ENCODE peak calls at places on chromosome 16, in four cellular contexts. M is GM12891, S is K562, C is GM12878. Y is an unnamed sample.

GRCh38 chr16:4970010-4970409 is 11.9 kb downstream of the SEC14L5 start:
- DNase-seq in M (no peak), S (no peak), C (no peak), Y (no peak)

GRCh38 chr16:22638393-22639206 is 127.9 kb downstream of the NPIPB5 start:
- DNase-seq in M (no peak), S (no peak), C (no peak), Y (peak)

GRCh38 chr16:17951273-17951845 is 385.2 kb downstream of the NPIPA8 start:
- DNase-seq in M (no peak), S (no peak), C (no peak), Y (no peak)

GRCh38 chr16:70685938-70686375 is at the start of gene MTSS2:
- DNase-seq in M (peak), S (peak), C (no peak), Y (no peak)

GRCh38 chr16:19118938-19119431 is 5.2 kb downstream of the ITPRIPL2 start:
- DNase-seq in M (no peak), S (peak), C (no peak), Y (peak)

GRCh38 chr16:70689970-70690905 is 4.4 kb upstream of the MTSS2 start:
- DNase-seq in M (no peak), S (no peak), C (no peak), Y (no peak)

GRCh38 chr16:53090591-53091507 is 36.1 kb downstream of the CHD9 start:
- DNase-seq in M (no peak), S (no peak), C (peak), Y (peak)

GRCh38 chr16:56994311-56994710 is 5.0 kb downstream of the NLRC5 start:
- DNase-seq in M (no peak), S (no peak), C (no peak), Y (no peak)

GRCh38 chr16:68077866-68078725 is 7.1 kb upstream of the NFATC3 start:
- DNase-seq in M (no peak), S (no peak), C (no peak), Y (no peak)

GRCh38 chr16:64745275-64745674 is 376.6 kb downstream of the CDH11 start:
- DNase-seq in M (no peak), S (no peak), C (no peak), Y (no peak)

GRCh38 chr16:64742560-64742959 is 379.3 kb downstream of the CDH11 start:
- DNase-seq in M (no peak), S (no peak), C (no peak), Y (no peak)

GRCh38 chr16:64736887-64737286 is 385.0 kb downstream of the CDH11 start:
- DNase-seq in M (no peak), S (no peak), C (no peak), Y (no peak)

GRCh38 chr16:64738321-64738960 is 383.4 kb downstream of the CDH11 start:
- DNase-seq in M (no peak), S (no peak), C (no peak), Y (no peak)

DNA sequence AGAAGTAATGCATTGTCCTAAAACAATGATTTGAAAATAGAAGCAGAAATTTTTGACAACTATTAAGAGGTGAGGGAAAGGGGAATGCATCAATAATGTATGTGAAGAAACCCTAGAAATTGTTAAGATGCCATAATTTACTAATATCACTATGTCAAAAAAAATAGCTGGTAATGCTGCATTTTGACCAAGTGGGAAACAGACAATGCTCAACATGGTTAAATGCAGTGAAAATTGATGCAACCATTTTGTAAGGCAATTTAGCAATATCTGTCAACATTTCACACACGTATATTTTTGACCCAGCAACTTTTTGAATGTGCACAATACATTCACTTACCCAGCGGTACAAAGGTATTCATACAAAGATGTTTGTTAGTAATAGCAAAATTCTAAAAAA is 381.6 kb downstream of the CDH11 start:
- DNase-seq in M (no peak), S (no peak), C (no peak), Y (no peak)
- TF ChIP-seq SPI1 in M (no peak), S (no peak), C (no peak), Y (no peak)

DNA sequence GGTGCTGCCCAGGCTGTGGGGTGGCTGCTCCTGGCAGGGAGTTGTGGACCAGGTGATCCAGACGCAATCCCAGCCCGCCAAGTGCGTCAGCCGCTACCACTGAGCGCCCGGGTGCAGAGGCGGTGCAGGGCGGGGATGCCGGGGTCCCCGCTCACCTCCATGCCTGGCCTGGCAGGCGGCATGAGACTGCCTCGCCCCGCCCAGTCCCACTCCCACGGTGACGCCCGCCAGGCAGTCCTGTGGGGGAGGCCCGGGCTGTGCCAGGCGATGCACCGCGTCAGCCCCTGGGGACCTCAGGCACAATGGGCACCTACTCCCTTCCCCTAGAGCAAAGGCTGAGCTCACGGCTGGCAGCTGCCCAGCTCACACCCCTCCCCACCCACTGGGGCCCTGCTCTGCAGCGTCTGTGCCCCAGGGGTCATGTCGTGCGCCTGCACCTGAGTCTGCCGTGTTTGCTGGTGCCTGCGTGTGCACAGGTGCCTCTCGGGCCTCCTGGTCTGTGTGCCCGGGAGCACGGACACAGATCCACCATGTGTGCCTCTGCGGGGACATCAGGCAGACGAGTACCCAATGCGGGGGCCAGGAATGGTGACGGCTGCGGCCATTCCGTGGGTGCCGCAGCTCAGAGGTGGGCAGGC is 5.3 kb downstream of the RPUSD1 start:
- DNase-seq in M (no peak), S (no peak), C (no peak), Y (no peak)
- TF ChIP-seq SPI1 in M (no peak), S (no peak), C (no peak), Y (no peak)

GRCh38 chr16:88456356-88457292 is 3.5 kb downstream of the ZFPM1 start:
- DNase-seq in M (no peak), S (no peak), C (no peak), Y (no peak)

GRCh38 chr16:88458039-88458772 is 5.1 kb downstream of the ZFPM1 start:
- DNase-seq in M (no peak), S (no peak), C (no peak), Y (no peak)

GRCh38 chr16:88453621-88454314 is 688 bp downstream of the ZFPM1 start:
- DNase-seq in M (no peak), S (peak), C (no peak), Y (no peak)

GRCh38 chr16:88454315-88455057 is 1.4 kb downstream of the ZFPM1 start:
- DNase-seq in M (no peak), S (no peak), C (no peak), Y (no peak)

GRCh38 chr16:88455610-88456355 is 2.7 kb downstream of the ZFPM1 start:
- DNase-seq in M (peak), S (peak), C (peak), Y (no peak)
- TF ChIP-seq SPI1 in M (no peak), S (no peak), C (peak), Y (no peak)

GRCh38 chr16:82016268-82016667 is 5.0 kb upstream of the SDR42E1 start:
- DNase-seq in M (no peak), S (peak), C (no peak), Y (no peak)
- TF ChIP-seq SPI1 in M (no peak), S (no peak), C (no peak), Y (no peak)

GRCh38 chr16:75111514-75112280 is 4.9 kb downstream of the LDHD start:
- DNase-seq in M (no peak), S (no peak), C (no peak), Y (no peak)
- TF ChIP-seq SPI1 in M (no peak), S (peak), C (no peak), Y (no peak)

GRCh38 chr16:80040814-80041213 is 440.3 kb upstream of the MAF start:
- DNase-seq in M (no peak), S (no peak), C (no peak), Y (no peak)

GRCh38 chr16:80040413-80040812 is 439.9 kb upstream of the MAF start:
- DNase-seq in M (no peak), S (no peak), C (no peak), Y (no peak)

GRCh38 chr16:80041399-80041798 is 440.9 kb upstream of the MAF start:
- DNase-seq in M (no peak), S (no peak), C (no peak), Y (no peak)

GRCh38 chr16:80038566-80038965 is 438.0 kb upstream of the MAF start:
- DNase-seq in M (no peak), S (no peak), C (no peak), Y (no peak)

DNA sequence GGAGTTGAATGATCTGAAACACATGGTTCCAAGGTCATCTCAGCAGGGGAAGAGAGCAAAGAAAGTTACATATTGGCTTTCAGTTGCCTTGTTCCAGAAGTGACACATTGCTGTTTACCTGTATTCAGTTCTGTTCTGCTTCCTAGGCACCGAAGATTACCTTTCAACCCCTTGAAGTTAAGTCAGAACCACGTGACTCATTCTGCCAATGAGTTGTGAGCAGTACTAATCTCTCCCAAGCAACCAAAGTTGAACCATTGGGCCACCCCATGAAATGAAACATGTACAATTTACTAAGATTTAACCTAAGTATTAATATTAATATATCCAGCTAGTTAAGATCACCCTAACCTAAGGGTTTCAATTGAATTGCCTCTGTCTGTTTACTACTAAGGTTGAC is 439.2 kb upstream of the MAF start:
- DNase-seq in M (no peak), S (no peak), C (no peak), Y (no peak)
- TF ChIP-seq SPI1 in M (no peak), S (no peak), C (no peak), Y (no peak)

GRCh38 chr16:89370601-89371000 is 119.8 kb downstream of the ANKRD11 start:
- DNase-seq in M (no peak), S (no peak), C (no peak), Y (no peak)

GRCh38 chr16:89367538-89368059 is 122.8 kb downstream of the ANKRD11 start:
- DNase-seq in M (no peak), S (no peak), C (no peak), Y (no peak)

GRCh38 chr16:89370081-89370511 is 120.3 kb downstream of the ANKRD11 start:
- DNase-seq in M (no peak), S (no peak), C (no peak), Y (no peak)

GRCh38 chr16:89369266-89369895 is 121.0 kb downstream of the ANKRD11 start:
- DNase-seq in M (no peak), S (no peak), C (no peak), Y (no peak)

DNA sequence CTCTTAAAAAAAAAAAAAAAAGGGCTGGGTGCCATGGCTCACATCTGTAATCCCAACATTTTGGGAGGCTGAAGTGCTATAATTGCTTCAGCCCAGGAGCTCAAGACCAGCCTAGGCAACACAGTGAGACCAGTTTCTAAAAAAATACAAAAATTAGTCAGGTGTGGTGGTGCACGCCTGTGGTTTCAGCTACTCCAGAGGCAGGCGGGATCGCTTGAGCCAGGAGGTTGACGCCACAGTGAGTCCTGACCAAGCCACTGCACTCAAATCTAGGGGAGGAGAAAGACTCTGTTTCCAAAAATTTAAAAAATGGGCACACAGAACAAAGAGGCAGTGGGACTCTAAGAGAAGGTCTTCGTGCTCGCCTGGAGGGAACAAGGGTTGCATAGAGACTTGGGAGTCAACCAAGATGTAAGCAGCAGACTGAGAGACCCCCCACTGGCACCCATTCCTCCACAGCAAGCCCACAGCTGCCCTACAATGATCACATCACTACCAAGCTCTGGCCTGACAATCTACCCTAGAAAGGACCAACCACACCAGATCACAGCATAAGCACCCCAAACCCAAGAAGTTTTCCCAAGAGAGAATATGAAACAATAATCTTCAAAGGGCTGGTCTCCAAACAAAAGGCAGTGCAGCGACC is 121.6 kb downstream of the ANKRD11 start:
- DNase-seq in M (no peak), S (no peak), C (no peak), Y (no peak)
- TF ChIP-seq SPI1 in M (no peak), S (no peak), C (no peak), Y (no peak)

DNA sequence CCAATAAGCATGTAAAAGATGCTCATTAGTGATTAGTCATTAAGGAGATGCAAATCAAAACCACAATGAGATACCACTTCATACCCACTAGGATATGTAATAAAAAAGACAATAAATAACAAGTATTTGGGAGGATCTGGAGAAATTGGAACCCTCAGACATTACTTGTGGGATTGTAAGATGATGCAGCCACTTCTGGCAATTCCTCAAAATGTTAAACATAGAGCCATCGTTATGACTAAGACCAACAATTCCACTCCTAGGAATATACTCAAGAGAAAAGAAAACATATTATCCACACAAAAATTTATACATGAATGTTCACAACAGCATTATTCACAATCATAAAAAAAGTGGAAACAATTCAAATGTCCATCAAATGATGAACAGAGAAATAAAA is 336.2 kb upstream of the PMFBP1 start:
- DNase-seq in M (no peak), S (no peak), C (no peak), Y (no peak)
- TF ChIP-seq SPI1 in M (no peak), S (no peak), C (no peak), Y (no peak)

GRCh38 chr16:63890072-63890471 is 1231.8 kb downstream of the CDH11 start:
- DNase-seq in M (no peak), S (no peak), C (no peak), Y (no peak)
- TF ChIP-seq SPI1 in M (no peak), S (no peak), C (no peak), Y (no peak)

DNA sequence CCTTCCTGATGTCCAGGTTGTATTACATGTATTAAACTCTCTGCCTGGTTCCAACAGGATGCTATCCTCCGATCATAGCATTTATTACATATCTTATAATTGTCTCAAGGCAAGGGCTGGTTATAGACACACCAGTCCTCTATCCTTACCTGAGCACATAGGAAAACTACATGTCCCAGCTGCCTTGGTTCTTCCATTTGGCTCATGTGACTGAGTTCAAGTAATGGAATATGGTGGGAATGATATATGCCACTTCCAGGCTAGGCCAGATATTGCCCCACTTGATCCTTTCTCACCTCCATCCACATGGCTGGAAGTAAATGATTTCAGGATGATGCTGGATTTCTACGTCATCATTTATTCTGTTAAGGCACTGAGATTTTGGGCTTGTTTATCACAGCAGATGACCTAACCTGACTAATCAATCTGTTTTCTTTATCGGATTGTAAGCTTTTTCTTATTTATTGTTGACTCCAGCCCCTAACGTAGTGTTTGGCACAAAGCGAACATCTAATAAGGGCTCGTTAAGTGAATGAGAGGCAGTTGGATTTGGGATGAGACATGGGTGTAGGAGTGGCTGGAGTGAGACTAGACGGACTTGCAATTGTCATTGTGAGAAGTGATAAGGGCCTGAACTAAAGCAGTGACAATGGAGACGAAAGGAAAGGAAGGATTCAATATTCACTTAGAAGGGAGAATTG is 8.2 kb upstream of the SHISA9 start:
- DNase-seq in M (no peak), S (no peak), C (no peak), Y (no peak)
- TF ChIP-seq SPI1 in M (no peak), S (no peak), C (no peak), Y (no peak)